ENCODE peak calls at places on chromosomes 6 and 20, in four cellular contexts. H is GM12891, J is A549, G is HCT116. T is an unnamed sample.
A peak's percentile ranks its signal among the peaks of the same experiment; 100 is the strongest.

GRCh38 chr6:14276667-14277404 is 159.3 kb downstream of the CD83 start:
- DNase-seq in G (no peak), H (peak; percentile 37), J (no peak), T (no peak)

GRCh38 chr20:39935921-39936320 is 753.1 kb downstream of the MAFB start:
- DNase-seq in H (no peak), G (no peak), J (no peak), T (no peak)

GRCh38 chr20:53795170-53795569 is 201.5 kb upstream of the ZNF217 start:
- DNase-seq in H (no peak), G (no peak), J (no peak), T (no peak)

GRCh38 chr6:133610974-133611373 is 277.9 kb upstream of the TCF21 start:
- DNase-seq in H (no peak), G (no peak), J (no peak), T (no peak)

GRCh38 chr20:17951323-17951722 is 17.3 kb downstream of the SNX5 start:
- DNase-seq in H (no peak), G (no peak), J (no peak), T (no peak)

GRCh38 chr20:33370296-33370695 is 31.0 kb downstream of the CDK5RAP1 start:
- DNase-seq in H (no peak), J (no peak), G (no peak), T (no peak)

GRCh38 chr6:39004801-39005200 is 43.8 kb upstream of the GLP1R start:
- DNase-seq in J (no peak), H (no peak), G (no peak), T (no peak)

GRCh38 chr6:77397561-77397960 is 65.7 kb downstream of the HTR1B start:
- DNase-seq in G (no peak), H (no peak), J (no peak), T (no peak)

GRCh38 chr6:19153270-19153980 is 683.7 kb upstream of the ID4 start:
- DNase-seq in J (no peak), G (no peak), H (no peak), T (no peak)

DNA sequence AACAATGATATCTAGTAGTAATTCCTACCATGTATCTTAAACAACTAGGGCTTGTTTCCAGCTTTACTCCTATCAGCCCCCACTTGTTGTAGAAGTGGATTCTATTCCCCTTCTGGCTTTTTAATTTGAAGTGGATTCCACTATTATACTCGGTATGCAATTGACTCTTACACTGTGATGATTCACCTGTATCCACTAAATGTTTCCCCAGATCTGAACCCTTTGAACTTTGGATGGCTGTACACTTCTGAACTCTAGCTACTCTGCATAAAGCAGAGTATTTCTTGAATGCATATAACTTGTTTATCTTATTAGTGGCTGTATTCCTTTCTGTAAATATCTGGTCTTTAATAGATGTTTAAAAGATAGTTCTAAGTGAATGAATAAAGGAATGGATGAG is 538.4 kb upstream of the NRSN1 start:
- DNase-seq in G (no peak), H (no peak), J (no peak), T (no peak)
- TF ChIP-seq POLR2A in G (no peak), H (no peak), J (no peak), T (no peak)

GRCh38 chr6:137217801-137218472 is 1.2 kb downstream of the IFNGR1 start:
- DNase-seq in J (no peak), G (no peak), H (no peak), T (peak; percentile 39)

GRCh38 chr6:137219664-137220252 is 573 bp upstream of the IFNGR1 start:
- DNase-seq in J (no peak), H (no peak), G (no peak), T (no peak)

GRCh38 chr6:137216875-137217553 is 2.2 kb downstream of the IFNGR1 start:
- DNase-seq in H (no peak), J (no peak), G (no peak), T (no peak)

GRCh38 chr6:137218473-137218916 is 690 bp downstream of the IFNGR1 start:
- DNase-seq in H (no peak), J (no peak), G (no peak), T (peak; percentile 78)

DNA sequence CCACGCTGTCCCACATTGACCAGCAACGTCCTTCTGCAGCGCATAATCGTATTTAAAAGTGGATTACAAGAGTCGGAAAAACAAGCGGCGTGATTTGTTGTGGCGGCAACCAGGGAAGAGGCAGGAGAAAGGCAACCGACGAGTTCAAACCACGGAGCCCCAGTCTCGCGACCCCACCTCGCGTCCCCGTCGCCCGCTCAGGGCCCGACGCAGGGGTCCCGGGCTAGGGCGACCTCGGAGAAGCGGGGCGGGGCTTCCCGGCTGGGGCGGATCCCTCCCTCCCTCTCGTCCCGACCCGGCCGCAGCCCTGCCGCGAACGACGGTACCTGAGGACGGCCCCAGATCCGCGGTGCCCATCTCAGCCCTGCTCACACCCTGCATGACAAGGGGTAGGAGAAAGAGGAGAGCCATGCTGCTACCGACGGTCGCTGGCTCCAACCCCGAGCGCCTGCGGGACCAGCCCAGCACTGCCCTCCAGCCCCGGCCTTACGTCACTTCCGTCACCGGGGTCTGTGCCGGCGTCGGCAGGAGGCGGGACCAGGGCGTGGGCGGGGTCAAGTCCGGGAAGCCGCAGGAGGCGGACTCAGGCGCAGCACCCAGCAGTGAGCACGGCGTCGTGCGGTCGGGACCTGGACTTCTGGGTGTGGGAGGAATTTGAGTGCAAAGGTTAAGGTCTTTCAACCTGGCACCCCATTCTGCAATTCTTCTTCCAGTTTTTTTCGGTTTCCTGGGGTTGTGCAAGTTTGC is at the start of gene IFNGR1:
- DNase-seq in H (peak; percentile 62), G (peak; percentile 84), J (peak; percentile 71), T (peak; percentile 95)
- TF ChIP-seq POLR2A in H (peak; percentile 88), G (peak; percentile 65), J (peak; percentile 64), T (peak; percentile 81)

DNA sequence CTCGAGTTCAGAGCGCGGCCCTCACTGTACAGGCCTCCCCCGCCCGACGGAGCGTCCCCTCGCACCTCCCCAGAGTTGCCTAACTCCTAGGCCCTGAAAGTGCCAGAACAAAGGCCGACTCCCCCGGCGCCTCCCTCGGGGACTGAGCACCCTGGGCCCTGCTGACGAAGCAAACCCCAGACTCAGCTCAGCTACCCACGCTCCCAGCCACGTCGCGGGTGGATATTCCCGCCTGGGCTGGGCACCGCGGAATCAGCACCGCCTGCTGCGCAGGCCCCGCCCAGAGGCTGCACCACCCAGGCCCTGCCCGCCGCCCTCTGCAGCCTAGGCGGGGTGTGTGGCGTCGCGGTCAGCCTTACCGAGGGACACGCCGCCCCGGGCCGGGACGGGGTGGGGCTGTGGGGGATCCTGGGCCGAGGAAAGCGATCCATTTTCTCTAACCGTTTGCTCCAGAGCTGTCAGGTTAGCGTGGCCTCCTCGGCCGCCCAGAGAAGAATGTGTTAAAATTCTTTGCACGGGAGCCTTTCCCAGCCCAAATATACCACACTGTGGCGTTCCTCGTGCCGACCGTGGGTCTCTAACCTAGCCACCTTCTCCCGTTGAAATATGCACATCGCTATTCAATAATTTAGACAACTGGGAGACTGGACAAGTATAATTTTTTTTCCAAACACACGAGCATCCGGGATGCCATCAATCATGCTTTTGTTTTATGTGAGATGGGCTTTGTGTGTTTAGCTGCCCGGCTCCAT is 31.4 kb downstream of the TFAP2A start:
- DNase-seq in H (no peak), J (peak; percentile 56), G (peak; percentile 13), T (peak; percentile 13)
- TF ChIP-seq POLR2A in H (no peak), J (no peak), G (no peak), T (no peak)

GRCh38 chr6:28985396-28986164 is 19.5 kb downstream of the ZNF311 start:
- DNase-seq in J (peak; percentile 84), H (no peak), G (peak; percentile 92), T (peak; percentile 76)
- TF ChIP-seq POLR2A in J (peak; percentile 40), H (no peak), G (no peak), T (no peak)

DNA sequence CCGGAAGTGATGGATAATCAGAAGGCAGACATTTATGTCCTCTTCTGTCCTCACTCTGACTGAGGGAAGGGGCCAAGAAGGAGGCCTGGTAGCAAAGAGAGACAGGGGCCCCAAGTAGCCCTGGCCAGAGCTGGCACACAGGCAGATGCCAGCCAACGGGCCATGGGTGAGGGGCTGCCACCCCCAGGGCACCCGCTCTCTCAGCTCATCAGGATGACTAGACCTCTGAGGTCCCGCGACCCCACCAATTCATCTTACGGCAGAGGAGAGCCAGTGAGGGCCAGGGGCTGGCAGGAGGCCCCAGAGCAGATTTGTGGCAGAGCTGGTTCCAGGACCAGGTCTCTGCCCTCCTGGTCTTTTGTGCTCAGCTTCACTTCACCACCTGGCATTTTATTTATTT is 43.1 kb upstream of the MDFI start:
- DNase-seq in J (no peak), H (no peak), G (no peak), T (no peak)
- TF ChIP-seq POLR2A in J (no peak), H (no peak), G (no peak), T (no peak)

DNA sequence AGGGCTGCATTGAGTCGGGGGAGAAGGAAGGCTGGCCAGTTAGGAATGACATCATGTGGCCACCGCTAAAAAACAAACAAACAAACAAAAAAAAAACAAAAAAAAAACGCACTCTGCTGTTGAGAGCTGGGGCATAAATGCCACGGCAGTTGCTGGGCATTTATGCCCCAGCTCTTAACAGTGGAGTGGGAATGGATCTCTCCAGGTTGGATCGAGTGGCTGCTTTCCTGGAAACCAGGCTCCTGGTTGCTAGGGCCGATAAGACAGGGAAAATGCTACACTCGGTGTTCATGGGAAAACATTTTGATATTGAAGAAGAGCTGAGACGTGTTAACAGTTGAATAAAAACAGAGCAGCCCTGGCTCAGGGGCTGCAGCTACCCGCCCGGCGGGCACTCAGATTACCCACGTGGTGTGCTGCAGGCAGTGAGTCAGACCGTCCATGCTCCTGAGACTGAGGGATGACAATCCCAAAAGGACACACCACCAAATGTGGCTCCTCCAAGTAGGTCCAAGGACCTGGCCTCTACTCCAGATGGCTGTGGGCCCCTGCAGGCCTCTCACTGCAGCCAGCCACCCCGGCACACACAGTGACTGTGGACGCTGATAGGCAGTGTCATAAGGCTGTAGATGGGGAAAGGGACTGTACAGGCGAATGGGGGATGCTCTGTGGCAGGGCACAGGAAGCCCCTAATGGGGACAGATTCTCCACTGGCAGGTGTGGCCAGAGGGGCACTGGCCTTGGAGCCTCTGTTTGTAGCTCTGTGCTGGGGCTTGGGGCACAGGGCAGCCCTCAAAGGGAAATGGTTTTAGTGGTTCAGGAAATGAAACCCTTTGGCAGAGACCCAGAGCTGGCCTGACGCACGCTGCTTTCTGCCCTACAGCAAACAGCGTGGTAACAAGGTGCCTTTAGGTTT is 237.7 kb downstream of the LY86 start:
- DNase-seq in G (no peak), H (peak; percentile 41), J (no peak), T (no peak)
- TF ChIP-seq POLR2A in G (no peak), H (no peak), J (no peak), T (no peak)

DNA sequence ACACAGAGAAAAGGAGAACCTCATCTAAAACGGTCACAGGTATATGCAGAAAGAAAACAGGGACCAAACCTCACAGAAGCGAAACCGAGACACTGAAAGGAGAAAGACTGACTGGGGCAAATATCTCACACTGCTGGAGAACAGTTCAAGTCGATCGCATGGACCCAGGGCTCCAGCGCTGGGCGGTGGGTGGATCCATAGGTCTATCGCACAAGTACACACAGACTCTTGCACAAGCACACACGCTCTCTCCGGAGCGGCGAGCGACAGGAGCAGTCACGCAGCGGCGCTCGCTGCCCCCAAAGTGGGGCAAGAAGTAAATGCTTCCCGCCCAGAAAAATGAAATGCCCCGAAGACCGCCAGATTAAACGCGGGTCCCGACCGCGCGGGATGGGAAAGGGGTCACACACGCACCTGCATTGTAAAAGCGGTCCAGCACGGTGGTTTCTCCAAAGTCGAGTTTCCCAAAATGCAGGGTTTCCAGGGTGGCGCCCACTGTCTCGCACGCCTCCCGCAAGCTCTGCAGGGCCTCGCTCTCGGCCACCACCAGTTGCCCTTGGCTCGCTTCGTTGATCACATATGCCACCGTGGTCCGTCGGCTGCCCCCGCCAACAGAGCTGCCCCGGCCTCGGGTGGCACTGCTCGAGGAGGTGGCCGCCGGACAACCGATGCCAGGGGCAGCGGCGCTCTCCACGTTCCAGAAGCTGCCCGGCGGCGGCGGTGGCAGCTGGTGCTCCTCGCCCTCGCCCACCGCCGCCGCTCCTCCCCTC is 796 bp downstream of the MAP3K5 start:
- DNase-seq in J (peak; percentile 7), H (no peak), G (no peak), T (peak; percentile 91)
- TF ChIP-seq POLR2A in J (no peak), H (peak; percentile 92), G (no peak), T (peak; percentile 86)